ENCODE peak calls at places on chromosomes 16 and 17, in seven cellular contexts. One of them, this sample, is unnamed.

GRCh38 chr16:12801511-12802042 is 2.1 kb downstream of the CPPED1 start:
- DNase-seq in mesendoderm: no peak
- DNase-seq in IMR-90: peak
- DNase-seq in neuronal stem cell: no peak
- DNase-seq in trophoblast cell: peak
- DNase-seq in H1: no peak
- DNase-seq in H9: no peak
- DNase-seq in this sample: peak

GRCh38 chr17:65022751-65023421 is 33.7 kb downstream of the GNA13 start:
- DNase-seq in H9: no peak
- DNase-seq in H1: no peak
- DNase-seq in IMR-90: peak
- DNase-seq in neuronal stem cell: no peak
- DNase-seq in trophoblast cell: peak
- DNase-seq in mesendoderm: no peak
- DNase-seq in this sample: peak

GRCh38 chr16:28090646-28091377 is 27.3 kb upstream of the GSG1L start:
- DNase-seq in IMR-90: peak
- DNase-seq in H1: peak
- DNase-seq in trophoblast cell: peak
- DNase-seq in H9: peak
- DNase-seq in neuronal stem cell: no peak
- DNase-seq in mesendoderm: peak
- DNase-seq in this sample: peak

GRCh38 chr16:48250520-48251278 is 3.4 kb upstream of the ABCC11 start:
- DNase-seq in trophoblast cell: no peak
- DNase-seq in mesendoderm: no peak
- DNase-seq in H9: no peak
- DNase-seq in H1: no peak
- DNase-seq in IMR-90: no peak
- DNase-seq in neuronal stem cell: no peak
- DNase-seq in this sample: no peak

GRCh38 chr17:1661045-1661444 is 11.4 kb upstream of the RILP start:
- DNase-seq in neuronal stem cell: no peak
- DNase-seq in trophoblast cell: no peak
- DNase-seq in IMR-90: no peak
- DNase-seq in mesendoderm: no peak
- DNase-seq in H1: no peak
- DNase-seq in H9: no peak
- DNase-seq in this sample: no peak

GRCh38 chr16:12178251-12178990 is 201.9 kb downstream of the SNX29 start:
- DNase-seq in neuronal stem cell: no peak
- DNase-seq in mesendoderm: no peak
- DNase-seq in IMR-90: peak
- DNase-seq in H9: no peak
- DNase-seq in H1: no peak
- DNase-seq in trophoblast cell: no peak
- DNase-seq in this sample: peak

GRCh38 chr17:41263212-41263611 is 2.0 kb upstream of the KRTAP9-6 start:
- DNase-seq in IMR-90: no peak
- DNase-seq in H9: no peak
- DNase-seq in neuronal stem cell: no peak
- DNase-seq in trophoblast cell: no peak
- DNase-seq in H1: no peak
- DNase-seq in mesendoderm: no peak
- DNase-seq in this sample: no peak

GRCh38 chr17:40124279-40125141 is 2.7 kb downstream of the MSL1 start:
- DNase-seq in neuronal stem cell: no peak
- DNase-seq in mesendoderm: peak
- DNase-seq in H9: no peak
- DNase-seq in trophoblast cell: no peak
- DNase-seq in IMR-90: peak
- DNase-seq in H1: no peak
- DNase-seq in this sample: peak

GRCh38 chr17:42248351-42249179 is 27.6 kb downstream of the STAT5B start:
- DNase-seq in H9: no peak
- DNase-seq in trophoblast cell: peak
- DNase-seq in H1: no peak
- DNase-seq in mesendoderm: peak
- DNase-seq in IMR-90: peak
- DNase-seq in neuronal stem cell: no peak
- DNase-seq in this sample: peak

GRCh38 chr17:34859652-34860051 is 101.6 kb downstream of the CCT6B start:
- DNase-seq in mesendoderm: no peak
- DNase-seq in IMR-90: no peak
- DNase-seq in neuronal stem cell: no peak
- DNase-seq in trophoblast cell: no peak
- DNase-seq in H9: no peak
- DNase-seq in H1: no peak
- DNase-seq in this sample: no peak

GRCh38 chr17:10316986-10317834 is 55.6 kb downstream of the MYH13 start:
- DNase-seq in neuronal stem cell: no peak
- DNase-seq in H9: peak
- DNase-seq in H1: no peak
- DNase-seq in IMR-90: peak
- DNase-seq in trophoblast cell: peak
- DNase-seq in mesendoderm: peak
- DNase-seq in this sample: peak

GRCh38 chr16:25959216-25959615 is 267.5 kb downstream of the HS3ST4 start:
- DNase-seq in H9: no peak
- DNase-seq in IMR-90: no peak
- DNase-seq in trophoblast cell: no peak
- DNase-seq in neuronal stem cell: no peak
- DNase-seq in H1: no peak
- DNase-seq in mesendoderm: no peak
- DNase-seq in this sample: no peak

GRCh38 chr17:14784997-14785696 is 480.0 kb downstream of the PMP22 start:
- DNase-seq in IMR-90: no peak
- DNase-seq in trophoblast cell: peak
- DNase-seq in mesendoderm: peak
- DNase-seq in H1: no peak
- DNase-seq in neuronal stem cell: no peak
- DNase-seq in H9: peak
- DNase-seq in this sample: no peak

GRCh38 chr17:65261152-65261551 is 124.0 kb downstream of the RGS9 start:
- DNase-seq in mesendoderm: peak
- DNase-seq in H1: no peak
- DNase-seq in H9: peak
- DNase-seq in neuronal stem cell: no peak
- DNase-seq in trophoblast cell: peak
- DNase-seq in IMR-90: no peak
- DNase-seq in this sample: no peak

GRCh38 chr17:17782425-17783120 is 54.2 kb downstream of the SREBF1 start:
- DNase-seq in IMR-90: no peak
- DNase-seq in H9: peak
- DNase-seq in mesendoderm: peak
- DNase-seq in neuronal stem cell: peak
- DNase-seq in H1: no peak
- DNase-seq in trophoblast cell: no peak
- DNase-seq in this sample: peak

GRCh38 chr16:87264634-87265033 is 52.6 kb downstream of the C16orf95 start:
- DNase-seq in neuronal stem cell: no peak
- DNase-seq in H1: no peak
- DNase-seq in trophoblast cell: no peak
- DNase-seq in mesendoderm: no peak
- DNase-seq in H9: no peak
- DNase-seq in IMR-90: no peak
- DNase-seq in this sample: no peak

GRCh38 chr17:64401244-64401860 is 10.7 kb upstream of the PECAM1 start:
- DNase-seq in neuronal stem cell: no peak
- DNase-seq in trophoblast cell: no peak
- DNase-seq in mesendoderm: no peak
- DNase-seq in IMR-90: no peak
- DNase-seq in H9: no peak
- DNase-seq in H1: no peak
- DNase-seq in this sample: no peak

DNA sequence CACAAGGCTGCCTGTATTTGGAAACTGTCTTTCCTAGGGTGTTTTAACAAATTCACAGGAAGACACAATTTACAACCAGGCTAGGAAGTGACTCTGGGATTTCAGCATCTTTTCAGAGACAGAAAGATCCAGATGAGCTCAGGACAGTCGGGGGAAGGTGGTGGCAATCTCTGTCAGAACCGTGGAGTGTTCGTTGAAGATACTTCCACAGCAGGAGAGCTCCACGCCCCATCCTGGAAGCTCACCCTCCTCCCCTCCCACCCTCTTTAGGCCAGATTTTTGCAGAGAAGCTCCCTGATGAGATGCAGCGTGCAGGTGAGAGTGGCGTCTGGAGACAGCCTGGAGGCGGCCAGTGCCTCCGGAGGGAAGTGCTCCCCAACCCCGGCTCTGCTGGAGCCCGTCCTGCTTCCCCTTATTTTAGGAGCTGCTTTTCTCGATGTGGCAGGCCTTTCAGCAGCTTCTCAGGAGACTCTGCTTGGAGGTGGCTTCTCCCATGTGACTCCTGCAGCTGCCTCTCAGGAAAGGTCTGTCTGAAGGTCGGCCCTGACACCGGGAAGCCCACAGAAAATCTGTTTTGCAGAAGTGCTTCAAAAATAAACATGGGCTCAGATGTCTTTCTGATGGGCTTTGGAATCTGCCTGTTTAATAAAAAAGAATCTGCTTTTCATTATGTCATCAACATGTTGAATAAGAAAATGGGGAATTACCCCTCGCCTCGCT is 186.4 kb upstream of the CHMP6 start:
- DNase-seq in mesendoderm: peak
- DNase-seq in neuronal stem cell: no peak
- DNase-seq in IMR-90: peak
- DNase-seq in trophoblast cell: no peak
- DNase-seq in H1: no peak
- DNase-seq in H9: peak
- DNase-seq in this sample: no peak
- H4K8ac ChIP-seq in mesendoderm: no peak
- H4K8ac ChIP-seq in neuronal stem cell: no peak
- H4K8ac ChIP-seq in IMR-90: peak
- H4K8ac ChIP-seq in trophoblast cell: no peak
- H4K8ac ChIP-seq in H1: no peak
- H4K8ac ChIP-seq in H9: no peak
- H4K8ac ChIP-seq in this sample: no peak

GRCh38 chr16:55528974-55529373 is 20.1 kb downstream of the LPCAT2 start:
- DNase-seq in H1: no peak
- DNase-seq in IMR-90: no peak
- DNase-seq in mesendoderm: no peak
- DNase-seq in trophoblast cell: no peak
- DNase-seq in H9: no peak
- DNase-seq in neuronal stem cell: no peak
- DNase-seq in this sample: no peak
- H4K8ac ChIP-seq in H1: no peak
- H4K8ac ChIP-seq in IMR-90: no peak
- H4K8ac ChIP-seq in mesendoderm: no peak
- H4K8ac ChIP-seq in trophoblast cell: no peak
- H4K8ac ChIP-seq in H9: no peak
- H4K8ac ChIP-seq in neuronal stem cell: no peak
- H4K8ac ChIP-seq in this sample: no peak

GRCh38 chr16:1771072-1771863 is at the start of gene NME3:
- DNase-seq in IMR-90: peak
- DNase-seq in trophoblast cell: peak
- DNase-seq in H9: peak
- DNase-seq in H1: no peak
- DNase-seq in neuronal stem cell: peak
- DNase-seq in mesendoderm: peak
- DNase-seq in this sample: peak

GRCh38 chr16:1769402-1770300 is 1.7 kb downstream of the NME3 start:
- DNase-seq in IMR-90: no peak
- DNase-seq in neuronal stem cell: no peak
- DNase-seq in H1: no peak
- DNase-seq in trophoblast cell: no peak
- DNase-seq in H9: no peak
- DNase-seq in mesendoderm: no peak
- DNase-seq in this sample: no peak

GRCh38 chr16:1771864-1772361 is 570 bp upstream of the NME3 start:
- DNase-seq in neuronal stem cell: peak
- DNase-seq in mesendoderm: peak
- DNase-seq in H1: no peak
- DNase-seq in IMR-90: no peak
- DNase-seq in trophoblast cell: no peak
- DNase-seq in H9: peak
- DNase-seq in this sample: peak

GRCh38 chr16:1768767-1769401 is 2.5 kb downstream of the NME3 start:
- DNase-seq in IMR-90: no peak
- DNase-seq in H9: no peak
- DNase-seq in H1: no peak
- DNase-seq in neuronal stem cell: no peak
- DNase-seq in mesendoderm: no peak
- DNase-seq in trophoblast cell: no peak
- DNase-seq in this sample: no peak

DNA sequence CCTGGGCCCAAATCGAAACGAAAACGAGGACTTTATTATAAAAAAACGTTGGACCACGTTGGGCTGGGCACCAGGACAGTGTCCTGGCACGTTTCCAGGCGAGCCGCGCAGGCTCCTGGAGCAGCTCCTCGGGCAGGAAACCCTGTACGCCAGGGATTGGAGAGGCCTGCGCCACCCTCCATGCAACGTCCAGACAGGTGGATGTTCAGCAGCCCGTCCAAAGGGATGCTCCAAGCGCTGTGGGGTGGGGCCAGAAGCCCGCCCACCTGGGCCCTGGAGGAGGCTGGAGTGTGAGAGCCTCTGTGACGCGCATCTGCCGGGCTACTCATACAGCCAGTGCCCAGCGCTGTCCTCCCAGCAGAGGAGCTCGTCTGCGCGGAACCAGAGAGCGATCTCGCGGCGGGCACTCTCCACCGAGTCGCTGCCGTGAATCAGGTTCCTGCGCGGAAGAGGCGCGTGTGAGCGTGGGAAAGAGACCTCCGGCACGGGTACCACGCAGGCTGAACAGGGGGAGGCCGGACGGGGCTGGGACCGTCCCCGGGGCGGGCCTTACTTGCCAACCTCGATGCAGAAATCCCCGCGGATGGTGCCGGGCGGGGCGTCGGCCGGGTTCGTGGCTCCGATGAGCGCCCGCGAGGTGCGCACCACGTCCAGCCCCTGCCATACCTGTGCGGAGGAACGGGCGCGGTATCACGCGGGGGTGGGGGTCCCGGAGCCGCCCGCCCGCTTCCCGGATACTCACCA is 843 bp downstream of the NME3 start:
- DNase-seq in mesendoderm: peak
- DNase-seq in trophoblast cell: peak
- DNase-seq in H1: no peak
- DNase-seq in neuronal stem cell: peak
- DNase-seq in H9: peak
- DNase-seq in IMR-90: peak
- DNase-seq in this sample: peak
- H4K8ac ChIP-seq in mesendoderm: no peak
- H4K8ac ChIP-seq in trophoblast cell: peak
- H4K8ac ChIP-seq in H1: peak
- H4K8ac ChIP-seq in neuronal stem cell: no peak
- H4K8ac ChIP-seq in H9: no peak
- H4K8ac ChIP-seq in IMR-90: peak
- H4K8ac ChIP-seq in this sample: peak

DNA sequence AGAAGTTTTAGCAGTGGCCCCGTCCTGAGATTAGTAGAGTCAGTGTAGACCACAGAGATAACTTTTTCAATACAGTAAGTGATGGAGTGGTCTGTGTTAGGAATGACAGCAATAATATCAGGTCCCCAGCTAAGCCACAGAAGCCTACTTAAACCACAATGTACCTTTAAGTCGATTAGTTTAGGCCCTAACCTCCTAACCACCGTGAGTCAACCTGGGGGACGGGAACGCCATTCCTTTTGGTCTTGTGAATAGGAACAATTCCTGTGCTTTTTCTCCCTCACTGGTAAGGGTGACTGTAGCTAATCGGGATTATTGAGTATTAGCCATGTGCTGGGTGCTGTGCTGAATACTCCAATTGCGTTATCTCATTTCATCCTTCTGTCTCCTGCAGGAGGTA is 14.0 kb downstream of the YPEL2 start:
- DNase-seq in mesendoderm: no peak
- DNase-seq in neuronal stem cell: no peak
- DNase-seq in IMR-90: no peak
- DNase-seq in H1: no peak
- DNase-seq in trophoblast cell: no peak
- DNase-seq in H9: no peak
- DNase-seq in this sample: no peak
- H4K8ac ChIP-seq in mesendoderm: no peak
- H4K8ac ChIP-seq in neuronal stem cell: no peak
- H4K8ac ChIP-seq in IMR-90: no peak
- H4K8ac ChIP-seq in H1: no peak
- H4K8ac ChIP-seq in trophoblast cell: no peak
- H4K8ac ChIP-seq in H9: no peak
- H4K8ac ChIP-seq in this sample: no peak